ENCODE peak calls at places on chromosomes 3 and 15, in six cellular contexts. S, Q, N, A, U and D are unnamed samples.

GRCh38 chr3:154324919-154325318 is 632 bp upstream of the DHX36 start:
- DNase-seq in S (no peak), Q (no peak), N (no peak), A (no peak), U (no peak), D (no peak)

GRCh38 chr15:60255390-60255789 is 142.4 kb downstream of the ANXA2 start:
- DNase-seq in S (no peak), Q (peak; percentile 33), N (no peak), A (peak; percentile 54), U (no peak), D (peak; percentile 67)

GRCh38 chr3:133673746-133674145 is 12.0 kb upstream of the TOPBP1 start:
- DNase-seq in S (no peak), Q (no peak), N (no peak), A (no peak), U (no peak), D (no peak)

GRCh38 chr3:161042023-161042501 is 63.1 kb downstream of the B3GALNT1 start:
- DNase-seq in S (no peak), Q (no peak), N (no peak), A (no peak), U (no peak), D (peak; percentile 3)

GRCh38 chr3:109337393-109337792 is at the start of gene DPPA4:
- DNase-seq in S (no peak), Q (no peak), N (no peak), A (no peak), U (peak; percentile 46), D (no peak)

GRCh38 chr3:125119752-125120369 is 64.1 kb upstream of the HEG1 start:
- DNase-seq in S (no peak), Q (no peak), N (no peak), A (no peak), U (no peak), D (no peak)

GRCh38 chr3:55343486-55344357 is 143.4 kb downstream of the WNT5A start:
- DNase-seq in S (no peak), Q (no peak), N (no peak), A (no peak), U (no peak), D (no peak)

GRCh38 chr15:90497912-90498311 is 31.8 kb upstream of the CRTC3 start:
- DNase-seq in S (no peak), Q (no peak), N (no peak), A (no peak), U (no peak), D (no peak)

GRCh38 chr3:131537531-131537930 is 34.8 kb upstream of the MRPL3 start:
- DNase-seq in S (no peak), Q (no peak), N (no peak), A (no peak), U (no peak), D (no peak)

GRCh38 chr3:42803800-42804112 is 534 bp downstream of the HIGD1A start:
- DNase-seq in S (no peak), Q (peak; percentile 41), N (peak; percentile 34), A (peak; percentile 31), U (peak; percentile 55), D (peak; percentile 9)